ENCODE peak calls at places on chromosomes 3 and 15, in six cellular contexts. E is HEK293T, P is A549, X is GM12878, L is IMR-90, H is K562. F is an unnamed sample.

GRCh38 chr3:5011555-5012256 is 32.5 kb downstream of the BHLHE40 start:
- DNase-seq in E (no peak), P (no peak), X (peak; percentile 71), L (no peak), H (peak; percentile 79), F (no peak)

GRCh38 chr3:43490640-43491185 is 131.1 kb downstream of the ANO10 start:
- DNase-seq in E (no peak), P (no peak), X (no peak), L (no peak), H (no peak), F (no peak)

GRCh38 chr3:87197531-87197930 is 29.6 kb upstream of the CHMP2B start:
- DNase-seq in E (no peak), P (no peak), X (no peak), L (no peak), H (no peak), F (no peak)

GRCh38 chr15:28873585-28874139 is 12.1 kb upstream of the APBA2 start:
- DNase-seq in E (no peak), P (no peak), X (no peak), L (no peak), H (no peak), F (no peak)

GRCh38 chr3:62669161-62669560 is 206.1 kb downstream of the CADPS start:
- DNase-seq in E (no peak), P (no peak), X (no peak), L (no peak), H (no peak), F (no peak)

GRCh38 chr3:48467473-48468267 is 21.1 kb downstream of the ATRIP start:
- DNase-seq in E (no peak), P (no peak), X (no peak), L (no peak), H (no peak), F (no peak)

GRCh38 chr15:101250331-101250730 is 1.5 kb downstream of the CHSY1 start:
- DNase-seq in E (no peak), P (no peak), X (no peak), L (peak; percentile 78), H (no peak), F (no peak)

GRCh38 chr3:173128633-173129032 is 12.4 kb downstream of the SPATA16 start:
- DNase-seq in E (no peak), P (no peak), X (no peak), L (no peak), H (no peak), F (no peak)

GRCh38 chr3:136237103-136237502 is 13.0 kb upstream of the PCCB start:
- DNase-seq in E (no peak), P (no peak), X (no peak), L (no peak), H (no peak), F (no peak)

GRCh38 chr3:38840987-38841386 is 25.0 kb upstream of the SCN10A start:
- DNase-seq in E (no peak), P (no peak), X (no peak), L (no peak), H (peak; percentile 34), F (no peak)

GRCh38 chr3:71423151-71423906 is 160.2 kb downstream of the FOXP1 start:
- DNase-seq in E (peak; percentile 48), P (peak; percentile 15), X (no peak), L (no peak), H (peak; percentile 68), F (no peak)

GRCh38 chr15:32669870-32670623 is 28.5 kb downstream of the SCG5 start:
- DNase-seq in E (no peak), P (no peak), X (no peak), L (peak; percentile 45), H (no peak), F (peak; percentile 84)

GRCh38 chr15:63446260-63446659 is 58.1 kb upstream of the USP3 start:
- DNase-seq in E (no peak), P (no peak), X (no peak), L (no peak), H (no peak), F (no peak)

GRCh38 chr3:187403768-187404270 is 35.6 kb downstream of the RTP4 start:
- DNase-seq in E (no peak), P (peak; percentile 26), X (no peak), L (peak; percentile 97), H (no peak), F (peak; percentile 9)

GRCh38 chr3:17639257-17639656 is 103.2 kb downstream of the TBC1D5 start:
- DNase-seq in E (no peak), P (no peak), X (no peak), L (peak; percentile 82), H (no peak), F (no peak)

GRCh38 chr3:12461097-12461649 is 23.1 kb upstream of the TSEN2 start:
- DNase-seq in E (no peak), P (no peak), X (no peak), L (no peak), H (no peak), F (no peak)

GRCh38 chr15:99361541-99362185 is 110.4 kb downstream of the LRRC28 start:
- DNase-seq in E (no peak), P (no peak), X (no peak), L (peak; percentile 42), H (no peak), F (no peak)

GRCh38 chr15:40894689-40895308 is 549 bp downstream of the VPS18 start:
- DNase-seq in E (peak; percentile 59), P (peak; percentile 76), X (no peak), L (peak; percentile 82), H (peak; percentile 83), F (peak; percentile 86)

GRCh38 chr3:56790016-56790950 is 11.5 kb downstream of the ARHGEF3 start:
- DNase-seq in E (no peak), P (no peak), X (no peak), L (no peak), H (no peak), F (no peak)

GRCh38 chr3:14492948-14493881 is 46.9 kb downstream of the GRIP2 start:
- DNase-seq in E (no peak), P (no peak), X (no peak), L (no peak), H (no peak), F (no peak)
- TF ChIP-seq BHLHE40 in E (no peak), P (no peak), X (no peak), L (no peak), H (no peak), F (no peak)

GRCh38 chr3:165883126-165883525 is 45.9 kb upstream of the BCHE start:
- DNase-seq in E (no peak), P (no peak), X (no peak), L (no peak), H (no peak), F (no peak)
- TF ChIP-seq BHLHE40 in E (no peak), P (no peak), X (no peak), L (no peak), H (no peak), F (no peak)

GRCh38 chr3:150544726-150545125 is 1.6 kb downstream of the SERP1 start:
- DNase-seq in E (no peak), P (no peak), X (no peak), L (peak; percentile 47), H (no peak), F (peak; percentile 12)

GRCh38 chr3:150546226-150547044 is at the start of the genes EIF2A and SERP1:
- DNase-seq in E (peak; percentile 94), P (peak; percentile 93), X (peak; percentile 98), L (peak; percentile 99), H (peak; percentile 95), F (peak; percentile 97)

GRCh38 chr3:150545419-150546225 is 674 bp downstream of the SERP1 start:
- DNase-seq in E (peak; percentile 34), P (no peak), X (no peak), L (no peak), H (peak; percentile 27), F (peak; percentile 7)

GRCh38 chr3:150544040-150544439 is 2.3 kb downstream of the SERP1 start:
- DNase-seq in E (no peak), P (no peak), X (no peak), L (peak; percentile 80), H (no peak), F (no peak)

GRCh38 chr3:150547045-150547753 is 612 bp downstream of the EIF2A start:
- DNase-seq in E (no peak), P (no peak), X (no peak), L (peak; percentile 76), H (no peak), F (no peak)
- TF ChIP-seq BHLHE40 in E (no peak), P (no peak), X (no peak), L (no peak), H (no peak), F (no peak)

GRCh38 chr3:174408310-174408709 is 450.8 kb upstream of the NAALADL2 start:
- DNase-seq in E (no peak), P (peak; percentile 15), X (no peak), L (peak; percentile 58), H (no peak), F (no peak)
- TF ChIP-seq BHLHE40 in E (no peak), P (no peak), X (no peak), L (no peak), H (no peak), F (no peak)

F was measured in HepG2.